ENCODE peak calls at places on chromosomes 13 and 19, in ten cellular contexts. K, C, G, Q, W, I, R, A, Y and M are unnamed samples.

GRCh38 chr19:43552616-43553015 is 19.6 kb downstream of the ZNF575 start:
- DNase-seq in Q (no peak), A (no peak), R (no peak), K (no peak), I (no peak), W (no peak), Y (no peak), G (no peak), C (no peak), M (no peak)

GRCh38 chr13:22168437-22168836 is 497.6 kb downstream of the FGF9 start:
- DNase-seq in Q (no peak), W (no peak), G (no peak), C (no peak), Y (no peak), R (no peak), K (no peak), I (no peak), A (no peak), M (no peak)

GRCh38 chr13:72920097-72920496 is 138.2 kb downstream of the PIBF1 start:
- DNase-seq in I (peak; percentile 7), Y (no peak), C (no peak), G (no peak), A (no peak), K (no peak), R (no peak), Q (no peak), W (no peak), M (no peak)

GRCh38 chr13:75326173-75327131 is 155.5 kb downstream of the TBC1D4 start:
- DNase-seq in Y (peak; percentile 84), C (no peak), I (peak; percentile 25), R (peak; percentile 85), A (no peak), Q (peak; percentile 86), K (no peak), W (peak; percentile 87), G (no peak), M (no peak)

GRCh38 chr19:3881272-3882040 is 971 bp downstream of the ATCAY start:
- DNase-seq in R (no peak), A (no peak), I (no peak), Y (no peak), Q (no peak), C (no peak), K (no peak), G (no peak), W (no peak), M (no peak)

GRCh38 chr13:20156711-20157110 is 4.1 kb downstream of the GJA3 start:
- DNase-seq in R (no peak), Q (no peak), Y (peak; percentile 90), I (no peak), K (no peak), A (no peak), C (no peak), W (no peak), G (no peak), M (no peak)

GRCh38 chr13:30744056-30744684 is 8.8 kb downstream of the ALOX5AP start:
- DNase-seq in G (no peak), Q (peak; percentile 87), I (peak; percentile 90), Y (no peak), W (peak; percentile 94), A (no peak), K (peak; percentile 56), C (peak; percentile 71), R (peak; percentile 57), M (no peak)

GRCh38 chr19:33302175-33302973 is at the start of gene CEBPA:
- DNase-seq in C (peak; percentile 88), I (peak; percentile 89), R (no peak), A (no peak), K (peak; percentile 90), W (peak; percentile 53), Y (peak; percentile 87), G (peak; percentile 76), Q (peak; percentile 51), M (peak; percentile 81)

GRCh38 chr19:4320419-4320818 is 16.0 kb downstream of the FSD1 start:
- DNase-seq in A (no peak), Y (no peak), K (no peak), G (no peak), R (no peak), C (no peak), W (no peak), Q (no peak), I (no peak), M (no peak)

GRCh38 chr13:31310781-31311180 is 111.0 kb downstream of the B3GLCT start:
- DNase-seq in W (no peak), R (no peak), G (no peak), C (no peak), Y (no peak), I (no peak), K (no peak), Q (no peak), A (no peak), M (no peak)

GRCh38 chr19:43634877-43635560 is 4.6 kb downstream of the CADM4 start:
- DNase-seq in W (no peak), C (no peak), R (no peak), Y (no peak), Q (no peak), A (no peak), I (no peak), K (no peak), G (no peak), M (no peak)

DNA sequence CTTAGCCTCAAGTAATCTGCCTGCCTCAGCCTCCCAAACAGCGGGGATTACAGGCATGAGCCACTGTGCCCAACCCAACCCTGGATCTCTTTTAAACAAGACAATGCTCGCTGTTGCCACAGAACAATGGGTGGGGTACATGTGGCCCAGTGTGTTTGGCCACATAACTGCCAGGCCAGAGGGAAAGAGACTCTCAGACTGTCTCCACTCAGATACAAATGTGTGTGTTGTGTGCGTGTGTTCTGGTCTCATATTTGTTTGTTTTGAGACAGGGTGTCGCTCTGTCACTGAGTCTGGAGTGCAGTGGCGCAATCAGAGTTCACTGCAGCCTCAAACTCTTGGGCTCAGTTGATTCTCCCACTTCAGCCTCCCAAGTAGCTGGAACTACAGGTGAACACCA is 25.8 kb downstream of the LDLR start:
- DNase-seq in G (no peak), R (no peak), K (no peak), C (no peak), I (no peak), Q (no peak), Y (no peak), A (no peak), W (no peak), M (no peak)
- H3K36me3 ChIP-seq in G (no peaks in the 10 kb centered on the region), R (no peaks in the 10 kb centered on the region), K (peaks cover 88% of the 10 kb centered on the region), C (peaks cover 4% of the 10 kb centered on the region), I (peaks cover 47% of the 10 kb centered on the region), Q (peaks cover 44% of the 10 kb centered on the region), Y (peaks cover 98% of the 10 kb centered on the region), A (peaks cover 64% of the 10 kb centered on the region), W (peaks cover 44% of the 10 kb centered on the region), M (peaks cover 94% of the 10 kb centered on the region)

GRCh38 chr13:98541701-98542203 is 35.2 kb downstream of the STK24 start:
- DNase-seq in A (no peak), Y (no peak), R (no peak), C (no peak), K (no peak), Q (no peak), W (no peak), G (no peak), I (peak; percentile 94), M (no peak)
- H3K4me1 ChIP-seq in A (no peaks in the 10 kb centered on the region), Y (peaks cover 25% of the 10 kb centered on the region), R (peaks cover 49% of the 10 kb centered on the region), C (peaks cover 80% of the 10 kb centered on the region), K (peaks cover 96% of the 10 kb centered on the region), Q (peaks cover 87% of the 10 kb centered on the region), W (peaks cover 100% of the 10 kb centered on the region), G (no peaks in the 10 kb centered on the region), I (peaks cover 32% of the 10 kb centered on the region), M (peaks cover 5% of the 10 kb centered on the region)

DNA sequence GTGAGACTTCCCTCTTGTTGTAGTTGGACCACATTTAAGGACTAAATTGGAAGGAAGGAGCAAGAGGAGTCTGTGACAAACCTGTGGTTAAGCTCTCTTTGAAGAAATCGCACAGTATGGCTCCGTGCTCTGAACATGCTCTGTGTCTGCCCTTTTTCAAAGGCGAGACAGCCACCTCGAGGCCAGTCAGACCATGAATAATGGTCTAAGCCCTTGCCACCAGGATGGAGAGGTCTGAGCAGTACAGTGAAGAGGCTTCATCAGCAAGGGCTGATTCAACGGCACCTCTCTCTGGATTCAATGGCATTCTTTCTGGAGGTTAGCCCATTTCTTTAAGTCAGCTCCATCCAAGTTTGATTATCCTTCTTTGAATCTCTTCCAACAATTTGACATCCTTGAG is 30.9 kb downstream of the FAM216B start:
- DNase-seq in I (no peak), Q (no peak), G (no peak), Y (no peak), W (no peak), R (no peak), C (no peak), K (no peak), A (no peak), M (no peak)
- H3K36me3 ChIP-seq in I (no peaks in the 10 kb centered on the region), Q (no peaks in the 10 kb centered on the region), G (no peaks in the 10 kb centered on the region), Y (no peaks in the 10 kb centered on the region), W (no peaks in the 10 kb centered on the region), R (no peaks in the 10 kb centered on the region), C (no peaks in the 10 kb centered on the region), K (no peaks in the 10 kb centered on the region), A (no peaks in the 10 kb centered on the region), M (no peaks in the 10 kb centered on the region)

GRCh38 chr19:38734426-38735256 is 9.6 kb downstream of the CAPN12 start:
- DNase-seq in R (peak; percentile 27), I (peak; percentile 54), W (peak; percentile 53), Q (peak; percentile 34), K (peak; percentile 45), G (no peak), Y (no peak), A (no peak), C (peak; percentile 33), M (no peak)

GRCh38 chr19:38734176-38734425 is 10.2 kb downstream of the CAPN12 start:
- DNase-seq in Q (no peak), C (peak; percentile 34), G (no peak), A (no peak), W (no peak), R (no peak), Y (no peak), I (no peak), K (no peak), M (no peak)

GRCh38 chr19:38736413-38737280 is 7.6 kb downstream of the CAPN12 start:
- DNase-seq in R (no peak), I (peak; percentile 77), K (peak; percentile 83), A (no peak), Q (peak; percentile 36), W (peak; percentile 54), G (peak; percentile 77), C (peak; percentile 72), Y (peak; percentile 68), M (no peak)

GRCh38 chr19:38736036-38736412 is 8.2 kb downstream of the CAPN12 start:
- DNase-seq in G (no peak), Y (no peak), R (peak; percentile 33), W (peak; percentile 57), Q (peak; percentile 49), I (peak; percentile 46), A (no peak), K (peak; percentile 64), C (no peak), M (peak; percentile 73)

DNA sequence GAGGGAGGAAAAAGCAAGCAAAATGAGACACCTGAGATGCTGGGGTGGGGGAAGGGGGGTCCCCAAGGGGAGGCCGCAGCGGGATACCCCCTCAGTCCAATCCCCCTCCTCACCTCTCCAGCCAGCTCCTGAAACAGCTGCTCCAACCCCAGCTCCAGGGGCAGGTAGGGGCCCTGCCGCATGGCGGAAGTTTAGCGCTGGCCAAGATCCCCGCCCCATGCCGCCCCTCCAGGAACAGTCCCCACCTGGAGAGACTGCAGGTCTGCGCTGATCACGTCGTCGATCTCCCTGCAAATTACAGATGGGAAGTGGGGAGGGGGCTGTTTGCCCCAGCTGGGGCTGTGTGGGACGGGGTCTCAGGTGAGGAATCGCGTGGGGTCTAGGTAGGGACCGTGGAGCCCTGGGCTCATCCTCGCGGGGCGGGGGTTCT is 9.0 kb downstream of the CAPN12 start:
- DNase-seq in Y (no peak), G (no peak), R (peak; percentile 16), A (no peak), C (no peak), I (peak; percentile 54), W (peak; percentile 53), K (peak; percentile 52), Q (peak; percentile 46), M (peak; percentile 51)
- H3K4me1 ChIP-seq in Y (peaks cover 8% of the 10 kb centered on the region), G (no peaks in the 10 kb centered on the region), R (peaks cover 15% of the 10 kb centered on the region), A (no peaks in the 10 kb centered on the region), C (peaks cover 48% of the 10 kb centered on the region), I (peaks cover 4% of the 10 kb centered on the region), W (peaks cover 56% of the 10 kb centered on the region), K (peaks cover 65% of the 10 kb centered on the region), Q (peaks cover 43% of the 10 kb centered on the region), M (no peaks in the 10 kb centered on the region)